ENCODE peak calls at places on chromosomes 7 and 10, in five cellular contexts. D is left ventricle myocardium inferior, Z is AG09309, T is WTC11, H is OCI-LY7. W is an unnamed sample.

GRCh38 chr7:80967536-80968297 is 48.9 kb upstream of the SEMA3C start:
- DNase-seq in H (no peak), Z (no peak), T (no peak), D (no peak), W (no peak)

GRCh38 chr10:49237985-49238384 is 49.8 kb upstream of the TMEM273 start:
- DNase-seq in D (no peak), H (no peak), T (no peak), Z (no peak), W (no peak)

GRCh38 chr10:80158598-80159127 is 26.1 kb downstream of the PLAC9 start:
- DNase-seq in H (no peak), D (peak), T (no peak), Z (peak), W (no peak)

GRCh38 chr7:10593080-10593479 is 380.6 kb upstream of the PHF14 start:
- DNase-seq in T (no peak), D (no peak), Z (no peak), H (no peak), W (no peak)

GRCh38 chr7:28069788-28070187 is 110.8 kb downstream of the JAZF1 start:
- DNase-seq in H (no peak), T (no peak), D (peak), Z (no peak), W (no peak)

GRCh38 chr7:132464740-132465139 is 111.5 kb downstream of the PLXNA4 start:
- DNase-seq in H (no peak), Z (no peak), D (peak), T (no peak), W (no peak)

GRCh38 chr7:20310963-20311742 is 19.5 kb upstream of the ITGB8 start:
- DNase-seq in T (no peak), Z (no peak), H (peak), D (no peak), W (no peak)

GRCh38 chr7:44949315-44949714 is 29.5 kb downstream of the MYO1G start:
- DNase-seq in D (no peak), Z (no peak), T (no peak), H (no peak), W (no peak)

GRCh38 chr7:25392571-25393338 is 164.5 kb upstream of the NPVF start:
- DNase-seq in T (peak), Z (no peak), D (no peak), H (no peak), W (no peak)

GRCh38 chr10:65968871-65969270 is 957.0 kb upstream of the LRRTM3 start:
- DNase-seq in Z (no peak), D (no peak), H (no peak), T (no peak), W (no peak)

GRCh38 chr7:136063337-136063666 is 86.1 kb upstream of the MTPN start:
- DNase-seq in T (no peak), D (no peak), H (no peak), Z (no peak), W (no peak)

GRCh38 chr7:7653568-7654187 is 13.1 kb downstream of the UMAD1 start:
- DNase-seq in D (no peak), T (peak), Z (no peak), H (peak), W (no peak)

GRCh38 chr10:119370972-119371703 is 163.8 kb downstream of the GRK5 start:
- DNase-seq in Z (peak), T (no peak), H (no peak), D (peak), W (no peak)

GRCh38 chr7:107528461-107528860 is 35.3 kb downstream of the COG5 start:
- DNase-seq in D (no peak), Z (peak), H (no peak), T (no peak), W (no peak)

GRCh38 chr7:113085781-113086390 is 741 bp downstream of the GPR85 start:
- DNase-seq in T (no peak), H (no peak), Z (no peak), D (no peak), W (peak)

GRCh38 chr7:137999496-138000080 is 2.3 kb downstream of the CREB3L2 start:
- DNase-seq in D (no peak), Z (no peak), H (no peak), T (no peak), W (no peak)

GRCh38 chr10:112349521-112350085 is 24.3 kb upstream of the ACSL5 start:
- DNase-seq in T (no peak), H (no peak), D (no peak), Z (no peak), W (no peak)

GRCh38 chr10:88493676-88494483 is 89.2 kb downstream of the RNLS start:
- DNase-seq in T (no peak), Z (peak), D (no peak), H (peak), W (no peak)

GRCh38 chr7:74461970-74462706 is 8.4 kb downstream of the GTF2IRD1 start:
- DNase-seq in H (no peak), D (no peak), Z (no peak), T (no peak), W (no peak)

GRCh38 chr10:11014671-11015141 is 3.0 kb upstream of the CELF2 start:
- DNase-seq in T (no peak), D (peak), H (no peak), Z (no peak), W (no peak)

GRCh38 chr7:47635091-47636090 is 53.5 kb upstream of the TNS3 start:
- DNase-seq in T (peak), Z (no peak), D (no peak), H (no peak), W (no peak)

GRCh38 chr7:151971829-151972228 is 15.6 kb downstream of the GALNTL5 start:
- DNase-seq in D (no peak), T (no peak), Z (no peak), H (no peak), W (no peak)

GRCh38 chr10:22325272-22325947 is 4.5 kb downstream of the BMI1 start:
- DNase-seq in D (peak), T (peak), H (peak), Z (no peak), W (peak)

GRCh38 chr7:44638611-44639557 is 32.5 kb downstream of the OGDH start:
- DNase-seq in H (peak), T (peak), D (peak), Z (no peak), W (peak)

GRCh38 chr10:117663750-117664149 is 121.2 kb downstream of the EMX2 start:
- DNase-seq in T (no peak), D (no peak), H (no peak), Z (peak), W (peak)

GRCh38 chr10:106997721-106998120 is 166.8 kb downstream of the SORCS1 start:
- DNase-seq in H (no peak), T (no peak), D (no peak), Z (no peak), W (no peak)

GRCh38 chr10:75283150-75284096 is 47.7 kb upstream of the COMTD1 start:
- DNase-seq in H (no peak), D (peak), Z (peak), T (peak), W (no peak)

GRCh38 chr7:100398239-100398638 is 25.0 kb downstream of the PILRA start:
- DNase-seq in T (no peak), Z (no peak), H (no peak), D (no peak), W (no peak)

GRCh38 chr7:151540146-151540545 is 20.5 kb upstream of the RHEB start:
- DNase-seq in H (no peak), D (no peak), T (no peak), Z (no peak), W (no peak)

DNA sequence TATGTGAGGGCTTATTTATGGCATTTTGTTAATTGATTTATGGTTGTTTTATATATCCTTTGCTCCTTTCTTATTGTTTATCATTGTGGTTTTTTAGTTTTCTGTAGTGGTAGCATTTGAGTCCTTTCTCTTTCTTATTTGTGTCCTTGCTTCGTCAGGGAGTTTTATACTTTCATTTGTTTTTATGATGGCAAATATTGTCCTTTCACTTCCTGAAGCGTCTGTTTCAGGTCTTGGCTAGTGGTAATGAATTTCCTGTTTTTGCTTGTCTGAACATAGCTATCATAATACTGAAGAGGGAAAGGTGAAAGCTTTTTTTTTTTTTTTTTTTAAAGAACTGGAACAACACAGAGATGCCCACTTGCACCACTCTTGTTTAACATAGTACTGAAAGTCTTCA is 228.2 kb downstream of the ATRNL1 start:
- DNase-seq in H (no peak), Z (no peak), T (no peak), D (no peak), W (no peak)
- TF ChIP-seq CTCF in H (no peak), Z (no peak), T (no peak), D (no peak), W (no peak)

GRCh38 chr10:34260904-34261303 is 554.2 kb downstream of the PARD3 start:
- DNase-seq in Z (no peak), D (no peak), H (no peak), T (no peak), W (no peak)

DNA sequence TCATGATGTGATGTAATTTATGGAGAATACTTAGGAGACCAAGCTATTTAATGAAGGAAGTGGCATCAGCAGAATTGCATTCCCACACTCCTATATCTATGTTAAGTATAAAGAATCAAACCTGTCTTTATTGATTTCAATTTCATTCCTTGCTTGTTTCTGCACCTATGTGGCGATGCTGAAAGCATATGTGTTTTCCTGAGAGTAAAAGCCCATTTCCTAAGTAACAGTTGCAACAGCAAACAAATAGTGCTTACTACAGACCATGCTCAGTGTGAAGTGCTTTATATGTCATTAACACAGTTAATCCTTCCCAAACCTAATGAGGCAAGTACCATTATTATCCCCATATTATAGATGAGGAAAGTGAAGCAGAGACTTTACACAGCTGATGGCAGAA is 552.1 kb downstream of the PARD3 start:
- DNase-seq in D (no peak), H (no peak), Z (no peak), T (no peak), W (no peak)
- TF ChIP-seq CTCF in D (no peak), H (no peak), Z (peak), T (no peak), W (no peak)

DNA sequence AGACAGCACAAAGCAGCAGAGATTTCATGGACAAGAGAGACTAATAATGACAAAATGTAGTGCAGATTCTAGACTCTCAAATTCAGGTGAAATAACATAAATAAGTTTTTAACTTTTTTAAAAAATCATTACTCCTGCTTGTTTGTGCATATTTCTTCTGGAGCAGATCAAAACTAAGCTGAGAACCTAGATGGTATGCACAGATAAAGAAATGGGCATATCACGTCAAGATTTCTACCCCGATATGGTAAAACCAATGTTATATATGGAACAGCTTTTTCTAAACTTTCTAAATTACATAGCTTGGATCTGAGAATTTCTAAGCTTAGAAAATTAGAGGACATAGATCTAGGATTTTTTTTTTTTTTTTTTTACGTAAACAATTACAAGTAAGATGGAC is 18.2 kb downstream of the TWIST1 start:
- DNase-seq in Z (no peak), H (no peak), D (no peak), T (no peak), W (no peak)
- TF ChIP-seq CTCF in Z (no peak), H (no peak), D (no peak), T (no peak), W (no peak)

GRCh38 chr10:33485276-33485675 is 150.8 kb upstream of the NRP1 start:
- DNase-seq in T (no peak), D (no peak), Z (no peak), H (no peak), W (no peak)

GRCh38 chr10:33484787-33485186 is 150.3 kb upstream of the NRP1 start:
- DNase-seq in Z (no peak), D (no peak), T (no peak), H (no peak), W (no peak)

GRCh38 chr10:33489606-33490176 is 155.2 kb upstream of the NRP1 start:
- DNase-seq in Z (no peak), H (no peak), T (no peak), D (no peak), W (no peak)

GRCh38 chr10:33483124-33483794 is 148.8 kb upstream of the NRP1 start:
- DNase-seq in Z (no peak), D (no peak), H (no peak), T (no peak), W (no peak)

DNA sequence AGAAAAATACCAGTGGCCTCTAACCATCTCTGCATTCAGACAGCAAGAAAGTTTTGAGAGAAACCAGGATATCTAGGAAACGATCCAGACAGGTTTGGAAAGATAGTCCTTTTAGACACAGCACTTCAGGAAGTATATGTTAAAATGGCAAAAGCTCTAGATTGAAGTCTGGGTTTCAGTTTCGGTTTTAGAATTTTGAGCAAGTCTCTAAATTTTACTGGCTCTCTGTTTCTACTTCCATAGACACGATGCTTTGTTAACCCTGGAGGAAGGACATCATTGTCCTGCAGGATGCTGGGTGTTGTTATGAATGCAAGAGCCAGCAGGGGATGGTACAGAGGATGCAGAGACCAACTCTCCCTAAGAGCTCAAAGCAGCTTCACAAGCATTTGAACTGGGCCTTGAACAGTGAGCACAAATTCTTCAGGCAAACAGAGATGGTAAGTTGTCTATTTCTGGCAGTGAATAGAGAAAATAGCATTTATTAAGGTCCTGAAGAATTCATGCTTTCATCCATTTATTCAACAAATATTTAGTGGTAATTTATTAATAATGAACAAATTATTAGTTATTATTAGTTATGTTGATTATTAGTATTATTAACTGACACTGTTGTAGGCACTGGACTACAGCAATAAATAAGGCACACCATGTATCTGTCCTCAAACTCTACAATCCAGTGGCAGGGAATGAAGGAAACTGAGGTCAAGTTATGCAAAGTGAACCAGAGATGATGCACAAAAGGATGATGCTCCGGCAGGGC is 152.7 kb upstream of the NRP1 start:
- DNase-seq in Z (no peak), H (no peak), T (no peak), D (no peak), W (no peak)
- TF ChIP-seq CTCF in Z (peak), H (no peak), T (no peak), D (no peak), W (no peak)

GRCh38 chr7:35624299-35625186 is 70.4 kb downstream of the HERPUD2 start:
- DNase-seq in T (peak), Z (no peak), D (no peak), H (peak), W (peak)
- TF ChIP-seq CTCF in T (peak), Z (peak), D (peak), H (peak), W (peak)

GRCh38 chr7:34389332-34390078 is 268.5 kb upstream of the NPSR1 start:
- DNase-seq in T (no peak), Z (no peak), D (no peak), H (no peak), W (no peak)
- TF ChIP-seq CTCF in T (no peak), Z (no peak), D (no peak), H (no peak), W (no peak)

GRCh38 chr7:130445008-130445407 is 4.2 kb upstream of the CEP41 start:
- DNase-seq in H (peak), Z (no peak), D (no peak), T (no peak), W (no peak)
- TF ChIP-seq CTCF in H (peak), Z (no peak), D (no peak), T (no peak), W (no peak)

DNA sequence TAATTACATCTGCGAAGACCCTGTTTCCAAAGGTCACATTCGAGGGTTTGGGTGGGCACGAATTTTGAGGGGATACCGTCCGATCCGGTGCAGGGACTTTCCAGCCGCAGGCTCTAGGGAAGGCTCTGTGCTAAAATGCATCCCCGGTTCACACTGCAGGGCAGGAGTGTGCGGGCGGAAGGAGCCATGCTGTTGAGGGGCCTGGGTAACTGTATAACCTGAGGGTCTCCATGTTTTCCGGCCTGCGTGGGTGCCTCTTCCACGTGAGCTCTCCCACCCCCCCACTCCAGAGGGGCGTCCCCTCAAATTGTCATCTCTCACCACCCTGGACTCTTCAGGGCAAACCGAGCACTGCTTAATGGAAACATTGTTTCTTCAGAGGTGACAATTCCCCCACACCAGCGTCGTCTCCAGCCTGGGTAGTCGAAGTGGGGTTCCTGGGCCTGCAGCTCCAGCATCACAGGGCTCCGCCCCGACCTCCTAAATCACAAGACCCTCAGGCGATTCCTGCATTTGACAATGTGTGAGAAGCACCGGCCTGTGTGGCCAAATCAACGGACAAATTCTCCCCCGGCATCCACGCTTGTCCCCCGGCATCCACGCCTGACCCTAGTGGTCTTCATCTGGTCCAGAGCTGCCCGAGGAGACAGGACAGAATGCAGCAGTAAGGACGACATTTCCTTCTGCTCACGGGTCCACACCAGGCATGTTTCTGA is 51.2 kb downstream of the FOXL3 start:
- DNase-seq in Z (no peak), D (no peak), T (no peak), H (no peak), W (no peak)
- TF ChIP-seq CTCF in Z (no peak), D (no peak), T (no peak), H (no peak), W (no peak)

DNA sequence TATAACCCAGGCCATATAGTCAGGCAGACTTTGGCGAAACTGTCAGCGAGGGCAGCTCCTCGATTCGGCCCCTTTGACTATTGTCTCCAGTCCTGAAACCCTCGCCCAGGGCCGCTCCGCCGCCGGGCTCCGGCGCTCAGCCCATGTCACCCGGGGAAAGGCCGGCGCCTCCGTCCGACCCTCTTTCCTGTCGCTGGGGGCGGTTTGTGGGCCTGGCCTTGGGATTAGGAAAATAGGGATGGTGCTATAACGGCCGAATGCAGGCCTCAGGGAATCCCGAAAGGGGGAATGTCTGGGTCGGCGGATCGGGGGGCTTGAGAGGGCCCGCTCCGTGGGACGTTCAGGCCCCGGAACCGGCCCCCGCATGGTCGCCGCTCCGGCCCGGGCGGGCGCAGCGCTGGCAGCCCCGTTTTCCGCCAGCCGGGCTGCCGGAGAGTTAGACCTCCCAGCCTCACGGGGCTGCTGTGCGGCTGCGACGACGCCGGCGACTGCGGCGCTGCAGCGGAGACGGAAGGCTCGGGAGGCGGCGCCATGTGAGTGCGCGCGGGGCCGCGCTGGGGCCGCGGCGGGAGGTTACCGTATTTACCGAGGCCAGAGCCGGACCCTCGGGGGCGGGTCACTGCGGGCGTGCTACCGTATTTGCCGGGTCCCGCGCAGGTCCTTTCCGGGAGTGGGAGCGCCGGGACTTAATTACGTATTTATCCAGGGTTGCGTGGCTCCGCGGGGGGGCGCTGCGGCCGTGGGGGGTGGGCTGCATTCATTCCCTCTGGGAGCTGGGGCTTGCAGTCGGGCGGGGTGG is 25.9 kb downstream of the ZNF775 start:
- DNase-seq in T (peak), D (peak), Z (peak), H (peak), W (peak)
- TF ChIP-seq CTCF in T (no peak), D (peak), Z (no peak), H (peak), W (peak)